ENCODE peak calls at places on chromosome X, in ten cellular contexts. U is omental fat pad; L is naive B cell; P is left kidney; E is T follicular helper cell; T is stimulated activated CD4-positive, alpha-beta T cell treated with anti-CD3 and anti-CD28 coated beads, TNF-alpha, amount 100 ng/mL, for 48 hours; Z is NCI-H2081; X is stimulated activated naive B cell treated with anti-CD40 and anti-IgM and Interleukin-4, amounts not matched to agents 10 μg/mL and 1 μg/mL and 100 μg/mL, for 72 hours; V is nephron progenitor cell; B is uterus. N is an unnamed sample.

GRCh38 chrX:12988797-12989196 is 13.9 kb downstream of the TMSB4X start:
- DNase-seq in X (no peak), E (no peak), T (no peak), L (no peak), P (no peak), V (no peak), B (no peak), U (no peak), Z (peak), N (peak)

GRCh38 chrX:13693341-13693871 is 4.5 kb downstream of the RAB9A start:
- DNase-seq in U (no peak), L (no peak), E (no peak), T (no peak), P (no peak), Z (no peak), B (no peak), V (no peak), X (no peak), N (no peak)

GRCh38 chrX:93791304-93791703 is 117.3 kb downstream of the FAM133A start:
- DNase-seq in E (no peak), U (no peak), P (no peak), V (no peak), X (no peak), Z (no peak), L (no peak), T (no peak), B (no peak), N (no peak)

GRCh38 chrX:48688531-48689142 is 5.0 kb downstream of the WAS start:
- DNase-seq in L (no peak), B (no peak), X (no peak), Z (no peak), T (no peak), P (peak), V (no peak), E (no peak), U (no peak), N (no peak)

GRCh38 chrX:13506574-13506973 is 62.8 kb upstream of the EGFL6 start:
- DNase-seq in T (peak), E (peak), P (peak), X (no peak), U (no peak), B (peak), Z (peak), L (peak), V (peak), N (peak)

GRCh38 chrX:43882294-43882681 is at the start of gene MAOB:
- DNase-seq in U (no peak), V (peak), P (peak), X (no peak), B (peak), L (no peak), T (peak), E (no peak), Z (no peak), N (no peak)

GRCh38 chrX:1420371-1420770 is 28.5 kb upstream of the SLC25A6 start:
- DNase-seq in U (no peak), X (no peak), B (no peak), T (no peak), V (no peak), E (no peak), P (no peak), Z (no peak), L (no peak), N (no peak)

GRCh38 chrX:17836830-17837229 is 24.3 kb downstream of the RAI2 start:
- DNase-seq in B (no peak), L (no peak), V (no peak), X (no peak), U (no peak), Z (no peak), P (no peak), E (no peak), T (no peak), N (no peak)

GRCh38 chrX:153903238-153903980 is 1.1 kb upstream of the AVPR2 start:
- DNase-seq in T (no peak), V (no peak), B (no peak), P (no peak), X (no peak), E (no peak), U (no peak), L (no peak), Z (no peak), N (no peak)

GRCh38 chrX:81378550-81378949 is 176.6 kb downstream of the SH3BGRL start:
- DNase-seq in P (no peak), E (no peak), L (no peak), V (no peak), B (no peak), U (no peak), T (no peak), Z (no peak), X (no peak), N (no peak)

GRCh38 chrX:53441531-53442321 is 7.6 kb upstream of the HSD17B10 start:
- DNase-seq in T (peak), Z (peak), E (peak), B (peak), X (peak), U (no peak), L (peak), P (peak), V (peak), N (peak)

GRCh38 chrX:99117011-99117410 is 1293.1 kb downstream of the PCDH19 start:
- DNase-seq in B (no peak), E (no peak), V (no peak), P (no peak), T (no peak), Z (no peak), X (no peak), L (no peak), U (no peak), N (no peak)

GRCh38 chrX:13569479-13570244 is at the start of gene EGFL6:
- DNase-seq in B (no peak), E (no peak), T (no peak), U (no peak), L (no peak), V (peak), P (peak), X (no peak), Z (no peak), N (no peak)

GRCh38 chrX:15413101-15413500 is 28.9 kb upstream of the VEGFD start:
- DNase-seq in T (no peak), L (no peak), V (no peak), X (no peak), E (no peak), B (no peak), P (no peak), U (no peak), Z (no peak), N (no peak)

GRCh38 chrX:44569122-44569521 is 26.5 kb upstream of the FUNDC1 start:
- DNase-seq in V (no peak), U (no peak), X (no peak), T (no peak), L (no peak), E (no peak), P (peak), B (no peak), Z (no peak), N (no peak)

GRCh38 chrX:132614297-132614696 is 125.5 kb upstream of the MBNL3 start:
- DNase-seq in Z (no peak), X (no peak), T (no peak), B (no peak), V (peak), P (peak), U (no peak), L (no peak), E (no peak), N (peak)

GRCh38 chrX:74534569-74535038 is 79.8 kb downstream of the RLIM start:
- DNase-seq in L (no peak), Z (no peak), U (no peak), P (peak), T (no peak), V (no peak), B (no peak), E (no peak), X (no peak), N (no peak)

GRCh38 chrX:114050075-114050796 is 533.6 kb upstream of the HTR2C start:
- DNase-seq in U (no peak), L (no peak), B (no peak), X (no peak), T (no peak), P (no peak), E (no peak), V (no peak), Z (no peak), N (no peak)

GRCh38 chrX:37958493-37959211 is 47.7 kb upstream of the SYTL5 start:
- DNase-seq in P (peak), V (peak), E (no peak), L (no peak), U (no peak), T (no peak), Z (no peak), B (no peak), X (no peak), N (no peak)

N was measured in PC-3.